ENCODE peak calls at places on chromosomes 1 and 21, in five cellular contexts. D is GM23248, K is GM23338, G is neural progenitor cell, C is keratinocyte. S is an unnamed sample.

GRCh38 chr1:86825294-86825693 is 88.6 kb downstream of the SELENOF start:
- DNase-seq in D (peak), K (no peak), C (no peak), G (no peak), S (no peak)

GRCh38 chr1:41510531-41511238 is 26.2 kb upstream of the EDN2 start:
- DNase-seq in C (no peak), D (no peak), G (no peak), K (no peak), S (no peak)

GRCh38 chr1:21335750-21336168 is 45.5 kb upstream of the ECE1 start:
- DNase-seq in K (no peak), G (no peak), D (no peak), C (no peak), S (peak)

GRCh38 chr1:37288900-37289299 is 185.5 kb upstream of the ZC3H12A start:
- DNase-seq in C (no peak), G (no peak), D (no peak), K (no peak), S (no peak)

GRCh38 chr1:23751050-23751814 is 8.0 kb downstream of the ELOA start:
- DNase-seq in D (peak), G (peak), K (peak), C (no peak), S (peak)

GRCh38 chr1:24319962-24320361 is 805 bp downstream of the GRHL3 start:
- DNase-seq in G (no peak), C (no peak), D (no peak), K (no peak), S (no peak)

GRCh38 chr1:25809283-25809926 is 9.4 kb downstream of the SELENON start:
- DNase-seq in G (no peak), C (no peak), K (no peak), D (no peak), S (no peak)

GRCh38 chr1:94284481-94284880 is 47.1 kb upstream of the ARHGAP29 start:
- DNase-seq in D (no peak), C (no peak), G (no peak), K (no peak), S (no peak)

GRCh38 chr1:73516458-73516857 is 681.5 kb downstream of the LRRIQ3 start:
- DNase-seq in C (no peak), K (no peak), D (no peak), G (no peak), S (no peak)

GRCh38 chr1:153393926-153394325 is 3.1 kb upstream of the S100A8 start:
- DNase-seq in C (no peak), K (peak), D (no peak), G (peak), S (no peak)

GRCh38 chr1:116785006-116785405 is 30.8 kb downstream of the CD2 start:
- DNase-seq in G (no peak), C (no peak), D (no peak), K (no peak), S (no peak)

GRCh38 chr1:235295902-235296350 is 32.1 kb downstream of the ARID4B start:
- DNase-seq in G (no peak), K (peak), C (no peak), D (no peak), S (peak)

GRCh38 chr1:209733409-209734192 is 22.3 kb upstream of the TRAF3IP3 start:
- DNase-seq in G (no peak), C (no peak), K (no peak), D (peak), S (no peak)

GRCh38 chr21:26087223-26087918 is 83.2 kb downstream of the APP start:
- DNase-seq in K (no peak), D (no peak), C (no peak), G (no peak), S (no peak)

GRCh38 chr1:53398091-53398490 is 61.1 kb upstream of the DMRTB1 start:
- DNase-seq in K (no peak), G (no peak), D (peak), C (no peak), S (no peak)

GRCh38 chr1:33602271-33602670 is 129.8 kb downstream of the ZSCAN20 start:
- DNase-seq in G (no peak), D (no peak), C (no peak), K (no peak), S (no peak)

GRCh38 chr1:110211503-110212164 is 1.5 kb downstream of the KCNC4 start:
- DNase-seq in K (peak), C (no peak), D (peak), G (peak), S (no peak)

GRCh38 chr1:100950776-100951175 is 54.9 kb downstream of the SLC30A7 start:
- DNase-seq in D (peak), C (no peak), G (peak), K (peak), S (no peak)

GRCh38 chr21:35932232-35932911 is 128.0 kb downstream of the SETD4 start:
- DNase-seq in D (peak), G (no peak), K (no peak), C (peak), S (peak)

GRCh38 chr21:34336756-34337391 is 26.9 kb upstream of the KCNE2 start:
- DNase-seq in D (no peak), G (no peak), C (no peak), K (no peak), S (no peak)

GRCh38 chr1:183209533-183210158 is 23.6 kb downstream of the LAMC2 start:
- DNase-seq in K (no peak), D (peak), G (no peak), C (no peak), S (peak)

GRCh38 chr1:2799811-2800663 is 1.5 kb downstream of the TTC34 start:
- DNase-seq in D (no peak), C (no peak), G (no peak), K (no peak), S (no peak)

GRCh38 chr1:77473690-77474089 is 191.9 kb downstream of the AK5 start:
- DNase-seq in C (no peak), D (peak), G (no peak), K (no peak), S (no peak)

GRCh38 chr1:2091611-2092604 is 41.7 kb downstream of the PRKCZ start:
- DNase-seq in G (peak), D (peak), K (peak), C (no peak), S (peak)

GRCh38 chr1:95126846-95127245 is 9.7 kb downstream of the TLCD4 start:
- DNase-seq in K (no peak), D (no peak), G (no peak), C (no peak), S (no peak)

GRCh38 chr1:182642461-182642860 is 38.3 kb upstream of the RGS16 start:
- DNase-seq in K (no peak), D (no peak), C (no peak), G (no peak), S (no peak)

GRCh38 chr1:111948209-111949131 is 41.0 kb downstream of the KCND3 start:
- DNase-seq in D (peak), C (peak), K (no peak), G (peak), S (peak)

GRCh38 chr1:214072758-214073157 is 85.0 kb downstream of the PROX1 start:
- DNase-seq in G (no peak), D (no peak), K (no peak), C (no peak), S (no peak)
- H2AFZ ChIP-seq in G (no peak), D (no peak), K (peak), C (no peak), S (no peak)

DNA sequence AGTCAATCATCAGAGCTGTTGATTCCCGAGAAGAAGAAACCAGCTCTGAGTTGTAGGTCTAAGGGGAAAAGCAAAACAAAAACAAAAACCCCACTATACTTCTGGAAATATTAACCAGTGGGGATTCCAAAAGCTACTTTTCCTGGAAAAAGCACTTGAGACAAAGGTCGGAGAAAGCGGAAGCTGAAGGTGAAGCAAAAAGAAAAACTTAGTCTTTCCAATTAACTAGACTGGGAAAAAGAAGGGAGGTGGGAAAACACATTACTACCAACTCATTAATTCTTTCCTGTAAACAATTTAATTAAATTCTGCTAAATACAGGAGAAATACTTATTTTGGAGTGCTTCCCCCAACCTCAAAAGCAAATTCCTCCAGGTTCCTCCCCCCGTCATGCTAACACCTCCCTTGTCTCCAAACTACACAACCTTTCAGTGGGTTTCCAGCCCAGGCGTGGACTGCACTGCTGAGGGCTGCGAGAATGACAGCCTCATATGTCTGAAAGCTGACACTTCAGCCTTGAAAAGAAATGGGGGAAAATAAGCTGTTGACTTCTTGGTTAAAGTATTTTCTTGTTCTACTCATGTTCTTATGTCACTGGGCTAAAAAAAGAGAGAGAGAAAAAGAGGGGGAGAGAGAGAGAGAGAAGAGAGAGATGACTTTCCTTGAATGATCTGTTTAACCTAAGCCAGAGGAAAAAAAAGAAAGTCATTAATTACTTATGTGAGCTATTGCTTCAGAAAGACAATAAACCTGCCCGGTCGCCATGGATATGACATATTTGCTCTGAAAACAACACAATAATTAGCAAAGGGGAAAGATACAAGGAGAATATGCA is 5.1 kb downstream of the CASZ1 start:
- DNase-seq in K (no peak), C (no peak), G (peak), D (no peak), S (peak)
- TF ChIP-seq EZH2 in K (no peak), C (no peak), G (no peak), D (no peak), S (no peak)

GRCh38 chr1:154859786-154860153 is 10.3 kb downstream of the KCNN3 start:
- DNase-seq in D (no peak), G (no peak), K (no peak), C (no peak), S (no peak)
- H3K27ac ChIP-seq in D (no peak), G (no peak), K (no peak), C (no peak), S (no peak)

GRCh38 chr1:19034721-19035120 is 78.2 kb upstream of the IFFO2 start:
- DNase-seq in D (no peak), K (no peak), C (no peak), G (no peak), S (no peak)

GRCh38 chr1:19033516-19033840 is 77.0 kb upstream of the IFFO2 start:
- DNase-seq in K (no peak), G (no peak), D (no peak), C (no peak), S (no peak)

GRCh38 chr1:19032701-19033515 is 76.4 kb upstream of the IFFO2 start:
- DNase-seq in G (no peak), D (no peak), C (no peak), K (no peak), S (no peak)

GRCh38 chr1:19035356-19036048 is 79.0 kb upstream of the IFFO2 start:
- DNase-seq in C (no peak), K (no peak), D (no peak), G (no peak), S (no peak)

GRCh38 chr1:19033926-19034680 is 77.6 kb upstream of the IFFO2 start:
- DNase-seq in K (no peak), C (peak), D (peak), G (no peak), S (no peak)
- H2AFZ ChIP-seq in K (no peak), C (peak), D (peak), G (no peak), S (no peak)

DNA sequence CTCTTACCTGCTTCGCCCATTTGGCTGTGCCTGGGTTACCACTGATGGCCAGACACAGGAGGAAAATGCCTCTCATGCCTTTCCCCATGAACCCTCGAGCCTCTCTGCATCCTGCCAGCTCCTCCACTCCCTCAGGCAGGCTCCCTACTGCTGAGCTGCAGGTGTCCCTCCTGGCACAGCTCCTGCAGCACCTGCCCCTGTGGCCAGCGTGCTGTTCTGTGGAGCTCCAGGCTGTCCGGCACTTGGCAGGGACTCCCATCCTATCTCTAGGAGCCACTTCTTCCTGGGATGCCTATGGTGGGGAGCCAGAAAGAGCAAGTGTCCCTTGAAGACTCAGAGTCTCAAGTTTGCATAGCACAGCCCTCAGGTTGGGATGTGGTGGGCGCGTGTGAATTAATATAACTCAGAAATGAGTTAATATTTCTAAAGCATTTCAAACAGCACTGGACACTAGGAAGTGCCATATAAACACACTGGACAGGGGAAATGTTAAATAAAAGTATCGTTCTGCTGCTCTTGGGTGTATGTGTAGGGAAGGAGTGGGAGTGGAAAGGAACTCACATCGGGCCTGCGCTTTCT is 2.6 kb downstream of the LRRC71 start:
- DNase-seq in D (no peak), C (no peak), G (no peak), K (no peak), S (no peak)
- TF ChIP-seq EZH2 in D (no peak), C (peak), G (no peak), K (peak), S (peak)

DNA sequence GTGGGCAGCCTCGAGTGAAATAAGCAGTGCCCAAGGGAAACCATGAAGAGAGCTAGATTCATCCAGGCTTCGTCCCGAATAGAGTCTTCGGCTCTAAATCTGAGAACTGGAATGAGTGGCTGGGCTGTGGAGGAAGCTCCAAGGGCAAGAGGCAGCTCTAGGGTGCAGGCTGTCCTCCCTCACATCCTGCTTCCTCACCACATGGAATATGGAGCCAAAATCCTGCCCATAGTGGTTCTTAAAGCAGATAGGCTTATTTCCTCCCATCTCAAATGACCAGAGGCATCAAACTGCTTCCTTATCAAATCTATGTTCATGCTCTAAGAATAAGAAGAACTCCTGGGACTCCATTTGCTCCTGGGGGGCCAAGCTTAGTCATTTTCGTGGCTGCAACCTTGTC is 2.5 kb downstream of the IL24 start:
- DNase-seq in D (no peak), K (no peak), G (no peak), C (no peak), S (no peak)
- H3K27ac ChIP-seq in D (no peak), K (no peak), G (no peak), C (no peak), S (no peak)

GRCh38 chr21:44486302-44486701 is 31.0 kb downstream of the LRRC3 start:
- DNase-seq in C (no peak), G (no peak), K (no peak), D (no peak), S (no peak)
- H2AFZ ChIP-seq in C (no peak), G (no peak), K (no peak), D (no peak), S (no peak)

GRCh38 chr1:206909167-206909882 is 12.1 kb downstream of the IL24 start:
- DNase-seq in C (no peak), K (peak), D (peak), G (peak), S (peak)
- TF ChIP-seq EZH2 in C (no peak), K (peak), D (no peak), G (peak), S (no peak)

S was measured in hepatocyte.